ENCODE peak calls at places on chromosomes 1 and 21, in nine cellular contexts. S, T, B, P, M, O, J, U and R are unnamed samples.

GRCh38 chr1:25255711-25256577 is 8.7 kb upstream of the RSRP1 start:
- DNase-seq in S (no peak), T (peak; percentile 23), B (no peak), P (peak; percentile 0), M (no peak), O (no peak), J (no peak), U (no peak), R (no peak)

GRCh38 chr1:60255565-60255964 is 182.0 kb upstream of the C1orf87 start:
- DNase-seq in S (no peak), T (no peak), B (no peak), P (no peak), M (peak; percentile 42), O (no peak), J (no peak), U (no peak), R (peak; percentile 39)

GRCh38 chr1:97986041-97987005 is 65.5 kb upstream of the DPYD start:
- DNase-seq in S (no peak), T (no peak), B (no peak), P (no peak), M (peak; percentile 52), O (no peak), J (no peak), U (no peak), R (peak; percentile 17)

GRCh38 chr1:41626616-41627375 is 142.3 kb upstream of the EDN2 start:
- DNase-seq in S (no peak), T (no peak), B (no peak), P (no peak), M (peak; percentile 77), O (no peak), J (no peak), U (no peak), R (no peak)

GRCh38 chr1:20896824-20897223 is 109.7 kb upstream of the HP1BP3 start:
- DNase-seq in S (no peak), T (no peak), B (peak; percentile 80), P (no peak), M (peak; percentile 55), O (no peak), J (no peak), U (no peak), R (peak; percentile 91)

GRCh38 chr1:194069168-194069830 is 882.9 kb upstream of the B3GALT2 start:
- DNase-seq in S (no peak), T (no peak), B (peak; percentile 38), P (no peak), M (no peak), O (no peak), J (no peak), U (no peak), R (peak; percentile 88)

GRCh38 chr21:37870229-37870628 is 46.0 kb downstream of the KCNJ6 start:
- DNase-seq in S (no peak), T (no peak), B (no peak), P (no peak), M (no peak), O (no peak), J (no peak), U (no peak), R (no peak)

GRCh38 chr1:214404154-214404553 is 123.2 kb downstream of the SMYD2 start:
- DNase-seq in S (no peak), T (no peak), B (peak; percentile 93), P (peak; percentile 52), M (peak; percentile 60), O (no peak), J (no peak), U (no peak), R (peak; percentile 71)

GRCh38 chr1:29094954-29095353 is 28.7 kb downstream of the TMEM200B start:
- DNase-seq in S (no peak), T (no peak), B (no peak), P (no peak), M (no peak), O (no peak), J (no peak), U (no peak), R (no peak)

GRCh38 chr1:90768098-90768497 is 51.0 kb upstream of the BARHL2 start:
- DNase-seq in S (no peak), T (no peak), B (no peak), P (no peak), M (no peak), O (no peak), J (no peak), U (no peak), R (no peak)

GRCh38 chr1:94884101-94884875 is 42.6 kb downstream of the CNN3 start:
- DNase-seq in S (peak; percentile 77), T (peak; percentile 13), B (peak; percentile 68), P (no peak), M (peak; percentile 84), O (no peak), J (no peak), U (peak; percentile 63), R (peak; percentile 41)

GRCh38 chr1:48093696-48094518 is 96.7 kb upstream of the TRABD2B start:
- DNase-seq in S (peak; percentile 79), T (peak; percentile 22), B (peak; percentile 34), P (peak; percentile 43), M (peak; percentile 55), O (peak; percentile 85), J (peak; percentile 78), U (no peak), R (peak; percentile 50)

GRCh38 chr1:17903386-17903785 is 148.3 kb downstream of the ACTL8 start:
- DNase-seq in S (no peak), T (no peak), B (no peak), P (no peak), M (no peak), O (no peak), J (no peak), U (no peak), R (no peak)

GRCh38 chr1:101131239-101131924 is 105.4 kb upstream of the S1PR1 start:
- DNase-seq in S (no peak), T (no peak), B (no peak), P (no peak), M (no peak), O (no peak), J (no peak), U (no peak), R (no peak)

GRCh38 chr1:21618059-21618458 is 51.1 kb downstream of the RAP1GAP start:
- DNase-seq in S (no peak), T (no peak), B (no peak), P (no peak), M (no peak), O (no peak), J (no peak), U (no peak), R (no peak)